ENCODE peak calls at places on chromosomes 12 and 14, in eight cellular contexts. X is neural progenitor cell; W is left ventricle myocardium inferior; Z is Karpas-422; D is CD8-positive, alpha-beta memory T cell; Y is ascending aorta; Q is right cardiac atrium; N is thoracic aorta. G is an unnamed sample.
A peak's percentile ranks its signal among the peaks of the same experiment; 100 is the strongest.

GRCh38 chr12:6141048-6141447 is 16.6 kb upstream of the VWF start:
- DNase-seq in X (no peak), W (no peak), Z (no peak), D (no peak), Y (no peak), Q (no peak), N (no peak), G (no peak)

GRCh38 chr14:100219126-100219785 is 19.7 kb upstream of the YY1 start:
- DNase-seq in X (no peak), W (no peak), Z (no peak), D (no peak), Y (no peak), Q (no peak), N (no peak), G (no peak)

GRCh38 chr14:104094709-104095425 is 9.4 kb downstream of the ASPG start:
- DNase-seq in X (peak; percentile 82), W (peak; percentile 41), Z (peak; percentile 85), D (peak; percentile 62), Y (no peak), Q (peak; percentile 48), N (no peak), G (peak; percentile 79)

GRCh38 chr12:106721931-106722330 is 52.6 kb upstream of the RIC8B start:
- DNase-seq in X (no peak), W (no peak), Z (no peak), D (no peak), Y (no peak), Q (no peak), N (no peak), G (no peak)

GRCh38 chr14:90061849-90062794 is at the start of gene KCNK13:
- DNase-seq in X (peak; percentile 67), W (peak; percentile 20), Z (no peak), D (no peak), Y (no peak), Q (peak; percentile 23), N (no peak), G (peak; percentile 28)

GRCh38 chr12:15883536-15883935 is 1.3 kb downstream of the STRAP start:
- DNase-seq in X (no peak), W (no peak), Z (no peak), D (no peak), Y (no peak), Q (no peak), N (no peak), G (no peak)

GRCh38 chr12:56087220-56087619 is 7.3 kb downstream of the ERBB3 start:
- DNase-seq in X (no peak), W (peak; percentile 84), Z (no peak), D (no peak), Y (no peak), Q (peak; percentile 84), N (no peak), G (no peak)

GRCh38 chr12:119704065-119704747 is 36.3 kb downstream of the PRKAB1 start:
- DNase-seq in X (no peak), W (peak; percentile 55), Z (no peak), D (no peak), Y (no peak), Q (peak; percentile 37), N (no peak), G (no peak)

GRCh38 chr12:63404611-63405010 is 253.6 kb upstream of the AVPR1A start:
- DNase-seq in X (no peak), W (no peak), Z (no peak), D (no peak), Y (no peak), Q (no peak), N (no peak), G (no peak)

GRCh38 chr12:54019924-54020586 is 8.2 kb upstream of the HOXC6 start:
- DNase-seq in X (no peak), W (no peak), Z (no peak), D (no peak), Y (no peak), Q (no peak), N (no peak), G (no peak)

GRCh38 chr12:45730116-45730841 is 773 bp downstream of the ARID2 start:
- DNase-seq in X (peak; percentile 76), W (peak; percentile 48), Z (peak; percentile 85), D (peak; percentile 44), Y (no peak), Q (peak; percentile 46), N (no peak), G (peak; percentile 67)

GRCh38 chr14:61364243-61364642 is 42.9 kb downstream of the PRKCH start:
- DNase-seq in X (no peak), W (no peak), Z (no peak), D (no peak), Y (no peak), Q (no peak), N (no peak), G (no peak)

GRCh38 chr14:52923902-52924575 is 26.8 kb downstream of the FERMT2 start:
- DNase-seq in X (no peak), W (no peak), Z (peak; percentile 60), D (no peak), Y (no peak), Q (no peak), N (no peak), G (no peak)

GRCh38 chr12:42124764-42125371 is 19.8 kb downstream of the GXYLT1 start:
- DNase-seq in X (no peak), W (no peak), Z (no peak), D (no peak), Y (no peak), Q (no peak), N (no peak), G (no peak)

GRCh38 chr12:121175383-121176119 is 34.4 kb upstream of the P2RX4 start:
- DNase-seq in X (no peak), W (no peak), Z (no peak), D (no peak), Y (no peak), Q (no peak), N (no peak), G (no peak)

GRCh38 chr12:1937481-1938224 is 19.2 kb upstream of the CACNA2D4 start:
- DNase-seq in X (no peak), W (no peak), Z (no peak), D (no peak), Y (no peak), Q (no peak), N (no peak), G (no peak)

GRCh38 chr14:90276627-90277367 is 20.4 kb downstream of the PSMC1 start:
- DNase-seq in X (peak; percentile 10), W (no peak), Z (no peak), D (no peak), Y (no peak), Q (no peak), N (no peak), G (no peak)

GRCh38 chr14:66503532-66503931 is 4.4 kb upstream of the GPHN start:
- DNase-seq in X (no peak), W (no peak), Z (no peak), D (no peak), Y (no peak), Q (no peak), N (no peak), G (no peak)

GRCh38 chr14:76782885-76783566 is 21.8 kb downstream of the VASH1 start:
- DNase-seq in X (no peak), W (no peak), Z (no peak), D (no peak), Y (no peak), Q (no peak), N (no peak), G (no peak)

DNA sequence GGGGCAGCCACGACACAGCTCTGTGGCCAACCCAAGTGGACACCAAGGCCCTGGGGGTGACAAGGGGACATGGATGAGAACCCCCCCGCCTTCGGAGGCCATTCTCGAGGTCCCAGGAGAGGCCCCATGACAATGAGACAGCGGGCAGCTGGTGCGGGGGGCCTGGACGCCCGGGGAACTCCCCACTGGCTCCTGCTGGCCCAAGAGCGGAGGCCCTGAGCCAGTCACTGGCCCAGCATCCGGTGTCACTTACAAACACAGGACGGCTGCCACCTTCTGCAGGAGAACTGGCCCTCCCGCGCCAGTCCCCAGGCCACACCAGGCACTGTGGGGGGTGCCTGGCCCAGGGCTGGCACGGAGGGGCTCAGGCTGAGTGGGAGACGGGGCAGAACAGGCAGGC is 51.4 kb downstream of the NCOR2 start:
- DNase-seq in X (no peak), W (no peak), Z (no peak), D (no peak), Y (no peak), Q (no peak), N (no peak), G (no peak)
- H3K4me1 ChIP-seq in X (peaks cover 47% of the 10 kb centered on the region), W (peaks cover 99% of the 10 kb centered on the region), Z (peaks cover 1% of the 10 kb centered on the region), D (no peaks in the 10 kb centered on the region), Y (peaks cover 41% of the 10 kb centered on the region), Q (peaks cover 30% of the 10 kb centered on the region), N (peaks cover 80% of the 10 kb centered on the region), G (peaks cover 59% of the 10 kb centered on the region)

GRCh38 chr14:54713364-54713763 is 146.4 kb downstream of the SAMD4A start:
- DNase-seq in X (no peak), W (no peak), Z (no peak), D (no peak), Y (no peak), Q (no peak), N (no peak), G (no peak)

GRCh38 chr14:54715244-54715643 is 148.3 kb downstream of the SAMD4A start:
- DNase-seq in X (no peak), W (no peak), Z (no peak), D (no peak), Y (no peak), Q (no peak), N (no peak), G (peak; percentile 43)

GRCh38 chr14:54712371-54712998 is 145.6 kb downstream of the SAMD4A start:
- DNase-seq in X (no peak), W (no peak), Z (no peak), D (no peak), Y (no peak), Q (no peak), N (no peak), G (no peak)

GRCh38 chr14:54718046-54718445 is 151.1 kb downstream of the SAMD4A start:
- DNase-seq in X (no peak), W (no peak), Z (no peak), D (no peak), Y (no peak), Q (no peak), N (no peak), G (no peak)

GRCh38 chr14:54715811-54716210 is 148.9 kb downstream of the SAMD4A start:
- DNase-seq in X (no peak), W (no peak), Z (no peak), D (no peak), Y (no peak), Q (no peak), N (no peak), G (no peak)
- H3K4me1 ChIP-seq in X (no peaks in the 10 kb centered on the region), W (peaks cover 94% of the 10 kb centered on the region), Z (peaks cover 73% of the 10 kb centered on the region), D (no peaks in the 10 kb centered on the region), Y (peaks cover 10% of the 10 kb centered on the region), Q (peaks cover 23% of the 10 kb centered on the region), N (peaks cover 96% of the 10 kb centered on the region), G (peaks cover 5% of the 10 kb centered on the region)

GRCh38 chr12:124742111-124742510 is 121.6 kb downstream of the SCARB1 start:
- DNase-seq in X (no peak), W (no peak), Z (no peak), D (no peak), Y (no peak), Q (no peak), N (no peak), G (no peak)
- H3K4me1 ChIP-seq in X (peaks cover 4% of the 10 kb centered on the region), W (peaks cover 36% of the 10 kb centered on the region), Z (peaks cover 33% of the 10 kb centered on the region), D (no peaks in the 10 kb centered on the region), Y (peaks cover 12% of the 10 kb centered on the region), Q (peaks cover 7% of the 10 kb centered on the region), N (peaks cover 28% of the 10 kb centered on the region), G (peaks cover 16% of the 10 kb centered on the region)

GRCh38 chr12:68361953-68362352 is 29.8 kb upstream of the MDM1 start:
- DNase-seq in X (no peak), W (no peak), Z (no peak), D (no peak), Y (no peak), Q (no peak), N (no peak), G (no peak)
- H3K4me1 ChIP-seq in X (peaks cover 14% of the 10 kb centered on the region), W (peaks cover 41% of the 10 kb centered on the region), Z (peaks cover 17% of the 10 kb centered on the region), D (peaks cover 48% of the 10 kb centered on the region), Y (no peaks in the 10 kb centered on the region), Q (peaks cover 3% of the 10 kb centered on the region), N (peaks cover 10% of the 10 kb centered on the region), G (peaks cover 20% of the 10 kb centered on the region)

GRCh38 chr12:11879306-11879705 is 191.4 kb upstream of the BCL2L14 start:
- DNase-seq in X (no peak), W (no peak), Z (no peak), D (no peak), Y (no peak), Q (no peak), N (no peak), G (peak; percentile 67)
- H3K4me1 ChIP-seq in X (peaks cover 10% of the 10 kb centered on the region), W (peaks cover 60% of the 10 kb centered on the region), Z (no peaks in the 10 kb centered on the region), D (peaks cover 16% of the 10 kb centered on the region), Y (no peaks in the 10 kb centered on the region), Q (peaks cover 15% of the 10 kb centered on the region), N (peaks cover 66% of the 10 kb centered on the region), G (peaks cover 49% of the 10 kb centered on the region)

G was measured in A673.